ENCODE peak calls at places on chromosomes 3 and 15, in ten cellular contexts. W, X, D, Z, J, C, T, R, V and Y are unnamed samples.

GRCh38 chr15:59501531-59502113 is 63.6 kb downstream of the FAM81A start:
- DNase-seq in W (no peak), X (no peak), D (peak), Z (peak), J (no peak), C (no peak), T (peak), R (peak), V (peak), Y (peak)

GRCh38 chr15:40539030-40539429 is 25.8 kb downstream of the CCDC32 start:
- DNase-seq in W (no peak), X (no peak), D (no peak), Z (no peak), J (no peak), C (no peak), T (no peak), R (no peak), V (peak), Y (no peak)

GRCh38 chr3:117510396-117510795 is 800.8 kb downstream of the TUSC7 start:
- DNase-seq in W (no peak), X (no peak), D (peak), Z (no peak), J (no peak), C (no peak), T (no peak), R (no peak), V (no peak), Y (no peak)

GRCh38 chr3:129013491-129013891 is 12.4 kb downstream of the EFCC1 start:
- DNase-seq in W (no peak), X (no peak), D (peak), Z (no peak), J (no peak), C (no peak), T (no peak), R (no peak), V (no peak), Y (no peak)

GRCh38 chr3:8516047-8516671 is 14.5 kb downstream of the LMCD1 start:
- DNase-seq in W (no peak), X (no peak), D (no peak), Z (no peak), J (no peak), C (no peak), T (no peak), R (no peak), V (no peak), Y (no peak)

GRCh38 chr3:56302417-56302816 is 165.8 kb downstream of the ERC2 start:
- DNase-seq in W (no peak), X (no peak), D (no peak), Z (peak), J (no peak), C (no peak), T (no peak), R (peak), V (no peak), Y (no peak)

GRCh38 chr15:76217029-76217866 is 94.0 kb downstream of the ETFA start:
- DNase-seq in W (peak), X (no peak), D (peak), Z (no peak), J (no peak), C (no peak), T (no peak), R (no peak), V (no peak), Y (no peak)

GRCh38 chr15:39074341-39074740 is 506.5 kb upstream of the THBS1 start:
- DNase-seq in W (no peak), X (no peak), D (no peak), Z (no peak), J (no peak), C (no peak), T (no peak), R (no peak), V (no peak), Y (no peak)

GRCh38 chr3:102229062-102229655 is 205.7 kb upstream of the ZPLD1 start:
- DNase-seq in W (no peak), X (peak), D (peak), Z (peak), J (peak), C (peak), T (peak), R (peak), V (peak), Y (peak)

GRCh38 chr15:91866371-91866905 is 12.9 kb downstream of the SLCO3A1 start:
- DNase-seq in W (no peak), X (peak), D (peak), Z (no peak), J (no peak), C (no peak), T (no peak), R (no peak), V (no peak), Y (no peak)

GRCh38 chr3:127746400-127747057 is 73.8 kb downstream of the ABTB1 start:
- DNase-seq in W (no peak), X (no peak), D (no peak), Z (no peak), J (no peak), C (no peak), T (peak), R (no peak), V (no peak), Y (no peak)

GRCh38 chr15:84934942-84935729 is 46.5 kb upstream of the PDE8A start:
- DNase-seq in W (no peak), X (no peak), D (no peak), Z (no peak), J (no peak), C (no peak), T (no peak), R (no peak), V (peak), Y (no peak)

GRCh38 chr3:52195823-52196331 is 2.1 kb upstream of the ALAS1 start:
- DNase-seq in W (no peak), X (no peak), D (peak), Z (no peak), J (peak), C (no peak), T (no peak), R (no peak), V (no peak), Y (no peak)

GRCh38 chr15:42558739-42559138 is 10.1 kb downstream of the HAUS2 start:
- DNase-seq in W (no peak), X (no peak), D (no peak), Z (no peak), J (no peak), C (no peak), T (no peak), R (no peak), V (no peak), Y (no peak)

GRCh38 chr3:42214565-42215283 is 51.3 kb downstream of the CCK start:
- DNase-seq in W (no peak), X (no peak), D (peak), Z (no peak), J (no peak), C (no peak), T (no peak), R (no peak), V (no peak), Y (no peak)

GRCh38 chr3:117853923-117854322 is 1144.3 kb downstream of the TUSC7 start:
- DNase-seq in W (peak), X (no peak), D (peak), Z (no peak), J (no peak), C (no peak), T (peak), R (no peak), V (no peak), Y (no peak)

GRCh38 chr3:46393011-46393410 is 13.9 kb downstream of the CCR5AS start:
- DNase-seq in W (no peak), X (no peak), D (no peak), Z (no peak), J (no peak), C (no peak), T (no peak), R (no peak), V (no peak), Y (no peak)

GRCh38 chr3:46393554-46394434 is 13.1 kb downstream of the CCR5AS start:
- DNase-seq in W (no peak), X (no peak), D (peak), Z (no peak), J (no peak), C (no peak), T (no peak), R (no peak), V (no peak), Y (no peak)

GRCh38 chr3:46396129-46396528 is 10.7 kb downstream of the CCR5AS start:
- DNase-seq in W (no peak), X (no peak), D (no peak), Z (no peak), J (peak), C (no peak), T (no peak), R (no peak), V (no peak), Y (peak)

GRCh38 chr3:46397111-46397510 is 9.8 kb downstream of the CCR5AS start:
- DNase-seq in W (no peak), X (no peak), D (no peak), Z (no peak), J (no peak), C (no peak), T (no peak), R (no peak), V (no peak), Y (no peak)

GRCh38 chr3:46395210-46395661 is 11.6 kb downstream of the CCR5AS start:
- DNase-seq in W (no peak), X (no peak), D (no peak), Z (no peak), J (no peak), C (no peak), T (peak), R (no peak), V (no peak), Y (no peak)
- TF ChIP-seq CTCF in W (peak), X (no peak), D (peak), Z (peak), J (no peak), C (no peak), T (no peak), R (no peak), V (no peak), Y (peak)

DNA sequence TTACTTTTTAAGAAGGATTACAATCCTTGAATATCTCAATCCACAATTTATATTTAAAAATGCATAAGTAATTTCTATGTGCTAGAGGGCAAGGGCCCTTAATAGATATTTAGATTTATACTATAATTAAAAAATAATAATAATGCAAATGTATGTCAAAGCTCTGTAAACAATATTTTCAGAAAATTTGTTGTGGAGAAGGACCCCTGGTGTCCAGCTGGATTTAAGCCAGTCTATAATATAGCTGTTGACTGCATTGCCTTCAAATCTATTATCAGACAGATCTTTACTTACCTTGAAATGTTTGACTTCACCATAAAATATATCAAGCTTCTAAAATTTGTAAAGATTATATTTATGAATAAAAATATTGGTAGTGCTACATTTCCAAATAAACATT is 65.6 kb downstream of the ZBTB20 start:
- DNase-seq in W (no peak), X (no peak), D (no peak), Z (no peak), J (no peak), C (no peak), T (no peak), R (no peak), V (no peak), Y (no peak)
- TF ChIP-seq CTCF in W (no peak), X (no peak), D (no peak), Z (no peak), J (no peak), C (no peak), T (peak), R (no peak), V (no peak), Y (no peak)

DNA sequence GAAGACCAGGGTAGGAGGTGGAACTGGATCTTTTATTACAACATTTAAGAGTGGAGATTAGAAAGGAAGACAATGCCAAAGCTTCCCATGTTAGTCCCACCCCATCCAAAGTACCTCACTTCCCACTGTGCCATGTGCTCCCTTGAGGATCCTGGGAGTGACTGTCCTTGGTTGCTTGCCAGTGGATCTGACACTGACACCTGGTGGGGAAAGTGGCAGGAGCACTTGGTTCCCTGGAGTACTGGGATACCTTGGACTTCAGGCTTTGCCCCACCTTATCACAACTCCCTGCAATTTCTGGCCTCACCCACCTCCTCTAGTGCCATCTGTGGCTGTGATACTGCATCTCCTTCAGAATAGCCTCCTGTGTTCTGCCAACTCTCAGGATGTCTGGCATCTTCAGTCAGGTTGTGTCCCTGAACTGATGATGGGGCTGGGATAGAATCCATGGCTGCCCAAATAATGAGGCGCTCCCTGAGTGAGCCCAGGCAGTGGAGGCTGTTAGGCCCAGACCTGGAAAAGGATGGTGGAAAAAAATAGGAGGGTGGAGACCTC is 1.3 kb downstream of the ELL3 start:
- DNase-seq in W (no peak), X (peak), D (peak), Z (peak), J (no peak), C (no peak), T (peak), R (peak), V (no peak), Y (no peak)
- TF ChIP-seq CTCF in W (peak), X (peak), D (peak), Z (peak), J (no peak), C (no peak), T (peak), R (peak), V (peak), Y (no peak)

DNA sequence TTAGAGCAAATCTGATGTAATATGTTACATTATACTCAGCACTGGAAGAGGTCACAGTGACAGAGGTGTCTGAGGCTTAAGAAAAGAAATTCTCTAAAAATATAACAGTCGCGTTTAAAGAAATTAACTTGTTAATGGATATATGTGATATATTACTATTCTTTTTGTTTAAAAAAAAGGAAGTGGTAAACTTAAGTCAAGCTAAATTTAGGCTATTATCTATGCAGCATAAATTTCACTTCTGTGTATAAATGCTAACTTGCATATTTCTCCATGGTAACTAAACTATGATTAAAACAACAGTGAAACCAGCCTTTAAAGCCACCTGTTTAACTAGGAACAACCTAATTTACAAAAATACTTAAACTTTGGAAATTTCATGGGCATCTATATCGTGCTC is 191.3 kb downstream of the FOXP1 start:
- DNase-seq in W (no peak), X (no peak), D (no peak), Z (peak), J (no peak), C (no peak), T (no peak), R (no peak), V (no peak), Y (no peak)
- TF ChIP-seq CTCF in W (no peak), X (no peak), D (no peak), Z (no peak), J (no peak), C (no peak), T (no peak), R (no peak), V (no peak), Y (no peak)

GRCh38 chr3:13588971-13589370 is 40.0 kb downstream of the FBLN2 start:
- DNase-seq in W (no peak), X (no peak), D (no peak), Z (no peak), J (no peak), C (no peak), T (no peak), R (no peak), V (no peak), Y (no peak)

GRCh38 chr3:13587442-13587841 is 38.5 kb downstream of the FBLN2 start:
- DNase-seq in W (no peak), X (no peak), D (no peak), Z (no peak), J (no peak), C (no peak), T (no peak), R (no peak), V (no peak), Y (no peak)

GRCh38 chr3:13584901-13585300 is 36.0 kb downstream of the FBLN2 start:
- DNase-seq in W (no peak), X (no peak), D (no peak), Z (no peak), J (peak), C (peak), T (no peak), R (no peak), V (no peak), Y (no peak)

GRCh38 chr3:13590841-13591515 is 42.1 kb downstream of the FBLN2 start:
- DNase-seq in W (no peak), X (no peak), D (no peak), Z (no peak), J (no peak), C (no peak), T (no peak), R (no peak), V (no peak), Y (no peak)

GRCh38 chr3:13588221-13588701 is 39.3 kb downstream of the FBLN2 start:
- DNase-seq in W (no peak), X (no peak), D (no peak), Z (no peak), J (no peak), C (no peak), T (no peak), R (no peak), V (no peak), Y (no peak)
- TF ChIP-seq CTCF in W (no peak), X (no peak), D (no peak), Z (no peak), J (no peak), C (no peak), T (no peak), R (no peak), V (no peak), Y (no peak)

DNA sequence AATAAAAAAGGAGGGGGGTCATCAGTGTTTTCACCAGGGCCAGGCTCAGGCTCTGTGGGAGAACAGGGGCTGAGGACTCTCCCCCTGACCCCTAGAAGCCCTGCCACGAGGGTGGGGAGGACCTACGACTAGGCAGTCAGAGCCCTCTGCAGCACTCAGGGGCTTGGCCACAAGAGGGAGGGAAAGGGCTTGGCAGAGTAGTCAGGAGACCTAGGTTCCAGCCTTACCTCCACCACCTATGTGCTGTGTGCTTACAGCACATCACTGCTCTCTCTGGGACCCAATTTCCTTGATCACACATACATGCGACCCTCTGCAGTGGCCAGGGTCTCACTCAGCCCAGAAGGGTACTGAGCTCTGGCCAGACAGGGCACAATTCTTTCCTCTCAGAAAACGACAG is 16.3 kb upstream of the SKIC8 start:
- DNase-seq in W (no peak), X (no peak), D (no peak), Z (peak), J (no peak), C (no peak), T (peak), R (peak), V (no peak), Y (peak)
- TF ChIP-seq CTCF in W (no peak), X (no peak), D (no peak), Z (peak), J (no peak), C (no peak), T (peak), R (no peak), V (peak), Y (no peak)

DNA sequence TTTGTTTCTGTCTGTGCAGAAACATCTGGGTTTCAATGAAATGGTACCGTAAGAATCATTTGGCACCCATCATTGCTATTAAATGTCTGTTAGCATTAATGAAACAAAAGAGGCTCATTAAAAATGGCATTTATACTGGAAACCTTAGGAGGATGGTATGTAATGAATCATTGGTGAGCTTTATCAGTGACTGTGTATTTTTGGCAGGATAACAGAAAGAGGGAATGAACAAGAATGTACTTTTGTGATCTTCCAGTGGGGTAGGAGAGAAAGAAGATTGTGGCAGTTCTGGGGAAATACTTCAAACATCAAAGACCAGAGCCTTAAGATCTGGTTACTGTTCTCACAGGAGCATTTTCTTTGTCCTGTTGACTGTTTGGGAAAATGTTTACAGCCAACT is 4.7 kb upstream of the DCBLD2 start:
- DNase-seq in W (no peak), X (no peak), D (peak), Z (no peak), J (no peak), C (no peak), T (no peak), R (no peak), V (no peak), Y (no peak)
- TF ChIP-seq CTCF in W (no peak), X (no peak), D (no peak), Z (no peak), J (no peak), C (no peak), T (no peak), R (no peak), V (no peak), Y (no peak)

GRCh38 chr3:133574260-133574881 is 885 bp downstream of the CDV3 start:
- DNase-seq in W (no peak), X (peak), D (peak), Z (peak), J (peak), C (peak), T (peak), R (peak), V (peak), Y (peak)
- TF ChIP-seq CTCF in W (peak), X (no peak), D (no peak), Z (peak), J (no peak), C (no peak), T (peak), R (no peak), V (no peak), Y (no peak)